ENCODE peak calls at places on chromosomes 13 and 19, in four cellular contexts. G is brain microvascular endothelial cell, X is gastrocnemius medialis, C is uterus. R is an unnamed sample.

GRCh38 chr19:17333611-17334413 is 843 bp downstream of the ANO8 start:
- DNase-seq in G (peak; percentile 78), C (no peak), X (no peak), R (no peak)

GRCh38 chr19:742540-743075 is 8.3 kb upstream of the MISP start:
- DNase-seq in G (no peak), C (no peak), X (no peak), R (no peak)

GRCh38 chr13:75633285-75633684 is 2.8 kb upstream of the LMO7 start:
- DNase-seq in G (peak; percentile 85), X (no peak), C (no peak), R (peak; percentile 95)

GRCh38 chr13:93744886-93745285 is 518.3 kb downstream of the GPC6 start:
- DNase-seq in X (no peak), C (no peak), G (no peak), R (no peak)

GRCh38 chr19:34722353-34722752 is 11.7 kb upstream of the ZNF181 start:
- DNase-seq in G (no peak), X (no peak), C (no peak), R (no peak)

GRCh38 chr13:42729857-42730402 is 51.5 kb upstream of the FAM216B start:
- DNase-seq in G (no peak), X (no peak), C (no peak), R (no peak)

GRCh38 chr13:43785681-43786471 is 896 bp downstream of the ENOX1 start:
- DNase-seq in C (peak; percentile 86), G (peak; percentile 73), X (peak; percentile 83), R (no peak)

GRCh38 chr19:45294291-45295029 is 28.2 kb downstream of the CKM start:
- DNase-seq in X (no peak), C (no peak), G (no peak), R (no peak)

GRCh38 chr19:44576843-44577565 is 36.4 kb upstream of the IGSF23 start:
- DNase-seq in X (no peak), C (no peak), G (peak; percentile 14), R (no peak)

GRCh38 chr13:42594577-42595571 is 20.9 kb downstream of the TNFSF11 start:
- DNase-seq in X (peak; percentile 29), C (peak; percentile 58), G (peak; percentile 80), R (peak; percentile 33)

GRCh38 chr13:27442071-27442647 is 8.2 kb downstream of the MTIF3 start:
- DNase-seq in G (no peak), C (no peak), X (no peak), R (no peak)

DNA sequence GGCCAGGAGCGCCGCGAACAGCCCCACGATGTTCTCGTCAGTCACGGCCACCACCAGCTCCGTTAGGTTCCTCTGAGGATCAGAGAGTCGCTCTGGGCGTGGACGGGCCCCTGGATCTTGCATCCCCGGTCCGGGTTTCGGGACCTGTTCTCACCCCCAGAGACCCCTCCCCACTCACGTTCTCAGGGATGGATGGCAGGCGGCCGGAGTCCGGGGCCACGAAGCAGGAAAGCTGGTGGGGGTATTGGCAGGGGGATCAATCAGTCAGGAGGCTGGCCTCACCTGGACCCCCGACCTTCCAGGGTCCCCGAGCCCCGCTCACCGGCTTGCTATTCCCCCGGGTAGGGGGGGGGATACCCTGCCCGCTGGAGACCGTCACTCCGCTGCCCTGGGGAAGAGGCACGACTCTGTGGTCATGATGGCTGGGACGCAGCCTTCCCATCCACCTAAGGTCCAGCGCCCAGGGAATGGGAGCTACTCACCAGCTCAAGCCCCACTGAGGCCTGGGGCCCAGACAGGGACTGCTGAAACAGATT is 4.6 kb downstream of the DENND1C start:
- DNase-seq in X (no peak), G (no peak), C (no peak), R (no peak)
- H3K4me3 ChIP-seq in X (peak overlapping the region; percentile 26), G (no peak overlapping the region), C (no peak overlapping the region), R (no peak overlapping the region)

GRCh38 chr13:39313721-39314120 is 275.5 kb downstream of the NHLRC3 start:
- DNase-seq in C (no peak), X (no peak), G (no peak), R (no peak)
- TF ChIP-seq CTCF in C (no peak), X (no peak), G (no peak), R (no peak)

DNA sequence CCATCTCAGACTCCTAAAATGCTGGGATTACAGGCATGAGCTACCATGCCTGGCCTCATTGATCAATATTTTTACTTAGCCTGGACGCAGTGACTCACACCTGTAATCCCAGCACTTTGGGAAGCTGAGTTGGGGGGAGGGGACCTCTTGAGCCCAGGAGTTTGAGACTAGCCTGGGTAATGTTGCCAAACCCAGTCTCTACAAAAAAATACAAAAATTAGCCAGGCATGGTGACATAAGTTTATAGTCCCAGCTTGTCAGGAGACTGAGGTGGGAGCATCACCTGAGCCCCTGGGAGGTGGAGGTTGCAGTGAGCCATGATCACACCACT is 1.9 kb downstream of the SAE1 start:
- DNase-seq in G (no peak), X (no peak), C (no peak), R (no peak)
- H3K4me3 ChIP-seq in G (no peak overlapping the region), X (no peak overlapping the region), C (no peak overlapping the region), R (no peak overlapping the region)

GRCh38 chr19:42293539-42293938 is 8.4 kb upstream of the PRR19 start:
- DNase-seq in X (no peak), G (no peak), C (no peak), R (no peak)
- TF ChIP-seq CTCF in X (no peak), G (peak; percentile 45), C (peak; percentile 25), R (peak; percentile 8)

R was measured in AG09309.